ENCODE peak calls at places on chromosome 3, in ten cellular contexts. U is fibroblast of villous mesenchyme; P is GM23248; V is posterior cingulate gyrus; N is stimulated activated CD8-positive, alpha-beta memory T cell treated with anti-CD3 and anti-CD28 coated beads, Interleukin-4, amount 100 ng/mL, for 24 hours; A is bronchial epithelial cell; Q is T-cell; I is COR-L47; K is GM10248; E is tibial artery. J is an unnamed sample.

GRCh38 chr3:62873672-62874397 is 1.4 kb downstream of the CADPS start:
- DNase-seq in U (peak), P (peak), V (peak), N (no peak), A (no peak), Q (no peak), I (peak), K (peak), E (peak), J (peak)

GRCh38 chr3:37605754-37606153 is 255.9 kb upstream of the CTDSPL start:
- DNase-seq in U (no peak), P (no peak), V (no peak), N (no peak), A (no peak), Q (no peak), I (no peak), K (no peak), E (no peak), J (no peak)

GRCh38 chr3:35322070-35322469 is 317.3 kb upstream of the ARPP21 start:
- DNase-seq in U (no peak), P (no peak), V (no peak), N (no peak), A (peak), Q (no peak), I (no peak), K (no peak), E (no peak), J (no peak)

GRCh38 chr3:184008161-184008560 is 9.5 kb downstream of the ABCC5 start:
- DNase-seq in U (no peak), P (no peak), V (no peak), N (no peak), A (peak), Q (no peak), I (no peak), K (no peak), E (no peak), J (no peak)

GRCh38 chr3:71245052-71245488 is 338.5 kb downstream of the FOXP1 start:
- DNase-seq in U (peak), P (peak), V (no peak), N (no peak), A (peak), Q (no peak), I (no peak), K (no peak), E (no peak), J (no peak)

GRCh38 chr3:149553781-149554451 is 79.4 kb downstream of the TM4SF4 start:
- DNase-seq in U (peak), P (peak), V (no peak), N (no peak), A (no peak), Q (no peak), I (no peak), K (no peak), E (peak), J (no peak)

GRCh38 chr3:141486416-141486734 is 452 bp upstream of the RASA2 start:
- DNase-seq in U (no peak), P (peak), V (no peak), N (no peak), A (peak), Q (no peak), I (no peak), K (no peak), E (peak), J (no peak)

GRCh38 chr3:112437146-112438022 is 61.9 kb downstream of the BTLA start:
- DNase-seq in U (peak), P (peak), V (no peak), N (no peak), A (peak), Q (no peak), I (peak), K (peak), E (no peak), J (peak)

GRCh38 chr3:122392868-122393844 is 9.2 kb downstream of the FAM162A start:
- DNase-seq in U (peak), P (peak), V (no peak), N (no peak), A (peak), Q (no peak), I (peak), K (peak), E (no peak), J (peak)

GRCh38 chr3:45677045-45677436 is 12.2 kb upstream of the SACM1L start:
- DNase-seq in U (peak), P (peak), V (no peak), N (peak), A (peak), Q (peak), I (no peak), K (no peak), E (peak), J (no peak)

GRCh38 chr3:70882104-70882503 is 569.7 kb upstream of the MDFIC2 start:
- DNase-seq in U (peak), P (no peak), V (no peak), N (no peak), A (peak), Q (no peak), I (no peak), K (no peak), E (no peak), J (no peak)

GRCh38 chr3:42683875-42684593 is 1.3 kb upstream of the KLHL40 start:
- DNase-seq in U (peak), P (peak), V (peak), N (peak), A (peak), Q (no peak), I (no peak), K (no peak), E (peak), J (no peak)

GRCh38 chr3:62587169-62587568 is 213.8 kb upstream of the FEZF2 start:
- DNase-seq in U (peak), P (peak), V (no peak), N (no peak), A (peak), Q (no peak), I (no peak), K (no peak), E (no peak), J (no peak)

GRCh38 chr3:119098620-119099222 is 47.2 kb upstream of the TEX55 start:
- DNase-seq in U (peak), P (peak), V (no peak), N (no peak), A (peak), Q (no peak), I (no peak), K (peak), E (no peak), J (peak)

GRCh38 chr3:177069514-177070329 is 127.6 kb downstream of the TBL1XR1 start:
- DNase-seq in U (peak), P (peak), V (no peak), N (no peak), A (peak), Q (no peak), I (no peak), K (no peak), E (no peak), J (no peak)

GRCh38 chr3:42713747-42714146 is 11.1 kb upstream of the HHATL start:
- DNase-seq in U (no peak), P (no peak), V (peak), N (no peak), A (no peak), Q (no peak), I (no peak), K (no peak), E (peak), J (no peak)

GRCh38 chr3:49998326-49998725 is 58.4 kb downstream of the RBM6 start:
- DNase-seq in U (peak), P (peak), V (no peak), N (no peak), A (peak), Q (no peak), I (no peak), K (no peak), E (no peak), J (no peak)

GRCh38 chr3:153163349-153164008 is 1.5 kb downstream of the RAP2B start:
- DNase-seq in U (peak), P (peak), V (no peak), N (no peak), A (no peak), Q (no peak), I (no peak), K (peak), E (no peak), J (no peak)

GRCh38 chr3:154334973-154335420 is 10.7 kb upstream of the DHX36 start:
- DNase-seq in U (peak), P (peak), V (no peak), N (no peak), A (peak), Q (no peak), I (peak), K (peak), E (no peak), J (peak)

GRCh38 chr3:16550305-16550675 is 36.8 kb upstream of the RFTN1 start:
- DNase-seq in U (no peak), P (no peak), V (no peak), N (no peak), A (peak), Q (no peak), I (no peak), K (no peak), E (no peak), J (no peak)

GRCh38 chr3:185807455-185808068 is 17.3 kb downstream of the IGF2BP2 start:
- DNase-seq in U (no peak), P (peak), V (no peak), N (no peak), A (peak), Q (no peak), I (no peak), K (no peak), E (no peak), J (no peak)

GRCh38 chr3:189625071-189625470 is 6.1 kb upstream of the TP63 start:
- DNase-seq in U (no peak), P (no peak), V (no peak), N (no peak), A (no peak), Q (no peak), I (no peak), K (no peak), E (no peak), J (no peak)

GRCh38 chr3:18098960-18099587 is 326.1 kb downstream of the SATB1 start:
- DNase-seq in U (peak), P (peak), V (no peak), N (peak), A (peak), Q (no peak), I (no peak), K (no peak), E (no peak), J (no peak)

GRCh38 chr3:107800705-107801104 is 277.9 kb downstream of the BBX start:
- DNase-seq in U (peak), P (no peak), V (no peak), N (no peak), A (no peak), Q (no peak), I (no peak), K (no peak), E (no peak), J (no peak)

GRCh38 chr3:128367726-128368125 is 99.0 kb downstream of the DNAJB8 start:
- DNase-seq in U (no peak), P (peak), V (no peak), N (no peak), A (no peak), Q (no peak), I (no peak), K (no peak), E (no peak), J (no peak)

GRCh38 chr3:186519021-186519658 is 25.0 kb downstream of the CRYGS start:
- DNase-seq in U (no peak), P (no peak), V (no peak), N (peak), A (no peak), Q (peak), I (no peak), K (no peak), E (no peak), J (no peak)

GRCh38 chr3:173622156-173622555 is 224.6 kb downstream of the NLGN1 start:
- DNase-seq in U (no peak), P (peak), V (no peak), N (no peak), A (no peak), Q (no peak), I (no peak), K (no peak), E (no peak), J (no peak)

GRCh38 chr3:43180027-43180426 is 74.1 kb upstream of the POMGNT2 start:
- DNase-seq in U (peak), P (peak), V (no peak), N (no peak), A (peak), Q (peak), I (no peak), K (peak), E (no peak), J (no peak)

GRCh38 chr3:43794776-43795175 is 104.0 kb downstream of the ABHD5 start:
- DNase-seq in U (no peak), P (peak), V (no peak), N (no peak), A (peak), Q (no peak), I (no peak), K (no peak), E (no peak), J (no peak)

GRCh38 chr3:34212175-34212574 is 413.7 kb downstream of the PDCD6IP start:
- DNase-seq in U (no peak), P (no peak), V (no peak), N (no peak), A (peak), Q (no peak), I (no peak), K (peak), E (no peak), J (no peak)

GRCh38 chr3:171615281-171615680 is 155.1 kb upstream of the TNIK start:
- DNase-seq in U (peak), P (no peak), V (no peak), N (no peak), A (no peak), Q (no peak), I (no peak), K (no peak), E (no peak), J (no peak)

GRCh38 chr3:21435871-21436270 is 315.1 kb downstream of the ZNF385D start:
- DNase-seq in U (peak), P (peak), V (no peak), N (no peak), A (peak), Q (no peak), I (peak), K (no peak), E (no peak), J (no peak)

GRCh38 chr3:12440927-12441326 is 43.4 kb upstream of the TSEN2 start:
- DNase-seq in U (peak), P (peak), V (no peak), N (no peak), A (no peak), Q (no peak), I (no peak), K (no peak), E (peak), J (no peak)

GRCh38 chr3:146881366-146881765 is 276.2 kb upstream of the PLSCR5 start:
- DNase-seq in U (no peak), P (no peak), V (no peak), N (no peak), A (no peak), Q (no peak), I (no peak), K (no peak), E (no peak), J (no peak)

GRCh38 chr3:143480306-143480852 is 360.8 kb downstream of the CHST2 start:
- DNase-seq in U (no peak), P (peak), V (no peak), N (no peak), A (peak), Q (no peak), I (no peak), K (no peak), E (no peak), J (no peak)